ENCODE peak calls at places on chromosomes 16 and 17, in nine cellular contexts. One of them, this sample, is unnamed.

GRCh38 chr16:31711344-31711845 is 162.2 kb upstream of the ZNF267 start:
- DNase-seq in stimulated activated CD4-positive, alpha-beta T cell treated with anti-CD3 and anti-CD28 coated beads, Interleukin-1b, Interleukin-23, amount 100 ng/mL, for 24 hours: no peak
- DNase-seq in amniotic stem cell: no peak
- DNase-seq in OCI-LY7: no peak
- DNase-seq in T follicular helper cell: no peak
- DNase-seq in NCI-H1092: no peak
- DNase-seq in endothelial cell: no peak
- DNase-seq in activated CD4-positive, CD25-positive, alpha-beta regulatory T cell: no peak
- DNase-seq in nephron progenitor cell: no peak
- DNase-seq in this sample: no peak

GRCh38 chr17:47297661-47298400 is 25.9 kb upstream of the EFCAB13 start:
- DNase-seq in nephron progenitor cell: no peak
- DNase-seq in endothelial cell: no peak
- DNase-seq in amniotic stem cell: no peak
- DNase-seq in NCI-H1092: no peak
- DNase-seq in stimulated activated CD4-positive, alpha-beta T cell treated with anti-CD3 and anti-CD28 coated beads, Interleukin-1b, Interleukin-23, amount 100 ng/mL, for 24 hours: no peak
- DNase-seq in activated CD4-positive, CD25-positive, alpha-beta regulatory T cell: no peak
- DNase-seq in OCI-LY7: no peak
- DNase-seq in T follicular helper cell: no peak
- DNase-seq in this sample: no peak

GRCh38 chr17:75854111-75854748 is 905 bp downstream of the WBP2 start:
- DNase-seq in endothelial cell: no peak
- DNase-seq in NCI-H1092: no peak
- DNase-seq in OCI-LY7: no peak
- DNase-seq in amniotic stem cell: no peak
- DNase-seq in T follicular helper cell: no peak
- DNase-seq in stimulated activated CD4-positive, alpha-beta T cell treated with anti-CD3 and anti-CD28 coated beads, Interleukin-1b, Interleukin-23, amount 100 ng/mL, for 24 hours: no peak
- DNase-seq in nephron progenitor cell: no peak
- DNase-seq in activated CD4-positive, CD25-positive, alpha-beta regulatory T cell: no peak
- DNase-seq in this sample: no peak

GRCh38 chr17:62892870-62893338 is 73.1 kb upstream of the TANC2 start:
- DNase-seq in amniotic stem cell: no peak
- DNase-seq in T follicular helper cell: no peak
- DNase-seq in NCI-H1092: no peak
- DNase-seq in stimulated activated CD4-positive, alpha-beta T cell treated with anti-CD3 and anti-CD28 coated beads, Interleukin-1b, Interleukin-23, amount 100 ng/mL, for 24 hours: no peak
- DNase-seq in nephron progenitor cell: no peak
- DNase-seq in OCI-LY7: no peak
- DNase-seq in activated CD4-positive, CD25-positive, alpha-beta regulatory T cell: no peak
- DNase-seq in endothelial cell: peak
- DNase-seq in this sample: no peak

GRCh38 chr17:81020767-81021497 is 14.0 kb upstream of the BAIAP2 start:
- DNase-seq in stimulated activated CD4-positive, alpha-beta T cell treated with anti-CD3 and anti-CD28 coated beads, Interleukin-1b, Interleukin-23, amount 100 ng/mL, for 24 hours: no peak
- DNase-seq in NCI-H1092: peak
- DNase-seq in T follicular helper cell: no peak
- DNase-seq in nephron progenitor cell: no peak
- DNase-seq in amniotic stem cell: no peak
- DNase-seq in activated CD4-positive, CD25-positive, alpha-beta regulatory T cell: no peak
- DNase-seq in endothelial cell: no peak
- DNase-seq in OCI-LY7: no peak
- DNase-seq in this sample: no peak

GRCh38 chr16:1620391-1620790 is 8.2 kb downstream of the CRAMP1 start:
- DNase-seq in amniotic stem cell: no peak
- DNase-seq in stimulated activated CD4-positive, alpha-beta T cell treated with anti-CD3 and anti-CD28 coated beads, Interleukin-1b, Interleukin-23, amount 100 ng/mL, for 24 hours: no peak
- DNase-seq in NCI-H1092: no peak
- DNase-seq in OCI-LY7: no peak
- DNase-seq in T follicular helper cell: no peak
- DNase-seq in activated CD4-positive, CD25-positive, alpha-beta regulatory T cell: no peak
- DNase-seq in nephron progenitor cell: no peak
- DNase-seq in endothelial cell: no peak
- DNase-seq in this sample: no peak

GRCh38 chr17:49210158-49211029 is at the start of the genes ABI3 and GNGT2:
- DNase-seq in amniotic stem cell: no peak
- DNase-seq in OCI-LY7: peak
- DNase-seq in NCI-H1092: no peak
- DNase-seq in stimulated activated CD4-positive, alpha-beta T cell treated with anti-CD3 and anti-CD28 coated beads, Interleukin-1b, Interleukin-23, amount 100 ng/mL, for 24 hours: no peak
- DNase-seq in nephron progenitor cell: peak
- DNase-seq in activated CD4-positive, CD25-positive, alpha-beta regulatory T cell: peak
- DNase-seq in T follicular helper cell: peak
- DNase-seq in endothelial cell: peak
- DNase-seq in this sample: no peak

GRCh38 chr16:57610611-57611010 is 17.8 kb upstream of the ADGRG1 start:
- DNase-seq in OCI-LY7: no peak
- DNase-seq in nephron progenitor cell: no peak
- DNase-seq in activated CD4-positive, CD25-positive, alpha-beta regulatory T cell: no peak
- DNase-seq in NCI-H1092: no peak
- DNase-seq in T follicular helper cell: no peak
- DNase-seq in stimulated activated CD4-positive, alpha-beta T cell treated with anti-CD3 and anti-CD28 coated beads, Interleukin-1b, Interleukin-23, amount 100 ng/mL, for 24 hours: no peak
- DNase-seq in amniotic stem cell: no peak
- DNase-seq in endothelial cell: no peak
- DNase-seq in this sample: no peak

GRCh38 chr17:7380321-7380720 is 568 bp upstream of the TNK1 start:
- DNase-seq in nephron progenitor cell: no peak
- DNase-seq in stimulated activated CD4-positive, alpha-beta T cell treated with anti-CD3 and anti-CD28 coated beads, Interleukin-1b, Interleukin-23, amount 100 ng/mL, for 24 hours: no peak
- DNase-seq in NCI-H1092: no peak
- DNase-seq in endothelial cell: no peak
- DNase-seq in T follicular helper cell: no peak
- DNase-seq in activated CD4-positive, CD25-positive, alpha-beta regulatory T cell: no peak
- DNase-seq in amniotic stem cell: no peak
- DNase-seq in OCI-LY7: no peak
- DNase-seq in this sample: no peak

GRCh38 chr16:30472328-30472942 is at the start of gene ITGAL:
- DNase-seq in NCI-H1092: no peak
- DNase-seq in endothelial cell: no peak
- DNase-seq in activated CD4-positive, CD25-positive, alpha-beta regulatory T cell: peak
- DNase-seq in nephron progenitor cell: no peak
- DNase-seq in amniotic stem cell: no peak
- DNase-seq in OCI-LY7: peak
- DNase-seq in stimulated activated CD4-positive, alpha-beta T cell treated with anti-CD3 and anti-CD28 coated beads, Interleukin-1b, Interleukin-23, amount 100 ng/mL, for 24 hours: peak
- DNase-seq in T follicular helper cell: peak
- DNase-seq in this sample: no peak

GRCh38 chr16:1078579-1079021 is 6.1 kb downstream of the SSTR5 start:
- DNase-seq in activated CD4-positive, CD25-positive, alpha-beta regulatory T cell: no peak
- DNase-seq in NCI-H1092: peak
- DNase-seq in T follicular helper cell: no peak
- DNase-seq in stimulated activated CD4-positive, alpha-beta T cell treated with anti-CD3 and anti-CD28 coated beads, Interleukin-1b, Interleukin-23, amount 100 ng/mL, for 24 hours: no peak
- DNase-seq in OCI-LY7: no peak
- DNase-seq in nephron progenitor cell: no peak
- DNase-seq in amniotic stem cell: peak
- DNase-seq in endothelial cell: no peak
- DNase-seq in this sample: peak

GRCh38 chr17:871731-872517 is 89.8 kb downstream of the MRM3 start:
- DNase-seq in activated CD4-positive, CD25-positive, alpha-beta regulatory T cell: no peak
- DNase-seq in T follicular helper cell: no peak
- DNase-seq in endothelial cell: no peak
- DNase-seq in NCI-H1092: no peak
- DNase-seq in stimulated activated CD4-positive, alpha-beta T cell treated with anti-CD3 and anti-CD28 coated beads, Interleukin-1b, Interleukin-23, amount 100 ng/mL, for 24 hours: no peak
- DNase-seq in nephron progenitor cell: no peak
- DNase-seq in OCI-LY7: no peak
- DNase-seq in amniotic stem cell: no peak
- DNase-seq in this sample: no peak

GRCh38 chr16:89040391-89040790 is 53.3 kb upstream of the ACSF3 start:
- DNase-seq in stimulated activated CD4-positive, alpha-beta T cell treated with anti-CD3 and anti-CD28 coated beads, Interleukin-1b, Interleukin-23, amount 100 ng/mL, for 24 hours: no peak
- DNase-seq in nephron progenitor cell: peak
- DNase-seq in NCI-H1092: no peak
- DNase-seq in T follicular helper cell: no peak
- DNase-seq in activated CD4-positive, CD25-positive, alpha-beta regulatory T cell: no peak
- DNase-seq in endothelial cell: no peak
- DNase-seq in amniotic stem cell: no peak
- DNase-seq in OCI-LY7: no peak
- DNase-seq in this sample: no peak